ENCODE peak calls at places on chromosome 18, in nine cellular contexts. One of them, this sample, is unnamed.

GRCh38 chr18:23105581-23106219 is 29.6 kb upstream of the CABLES1 start:
- DNase-seq in IMR-90: no peak
- DNase-seq in MM.1S: no peak
- DNase-seq in prostate gland: no peak
- DNase-seq in A549: no peak
- DNase-seq in PC-3: peak; percentile 49
- DNase-seq in SK-N-SH: no peak
- DNase-seq in cardiac muscle cell: no peak
- DNase-seq in CD4-positive, CD25-positive, alpha-beta regulatory T cell: no peak
- DNase-seq in this sample: no peak

GRCh38 chr18:67600181-67600631 is 83.7 kb upstream of the DSEL start:
- DNase-seq in SK-N-SH: peak; percentile 60
- DNase-seq in CD4-positive, CD25-positive, alpha-beta regulatory T cell: no peak
- DNase-seq in PC-3: peak; percentile 70
- DNase-seq in IMR-90: peak; percentile 91
- DNase-seq in MM.1S: no peak
- DNase-seq in cardiac muscle cell: peak; percentile 56
- DNase-seq in prostate gland: no peak
- DNase-seq in A549: no peak
- DNase-seq in this sample: peak; percentile 66

GRCh38 chr18:74497308-74497640 is 1.1 kb downstream of the CNDP2 start:
- DNase-seq in prostate gland: no peak
- DNase-seq in IMR-90: no peak
- DNase-seq in A549: no peak
- DNase-seq in MM.1S: no peak
- DNase-seq in SK-N-SH: no peak
- DNase-seq in PC-3: no peak
- DNase-seq in cardiac muscle cell: no peak
- DNase-seq in CD4-positive, CD25-positive, alpha-beta regulatory T cell: no peak
- DNase-seq in this sample: no peak

GRCh38 chr18:70234667-70235459 is 29.4 kb upstream of the RTTN start:
- DNase-seq in SK-N-SH: no peak
- DNase-seq in A549: peak; percentile 14
- DNase-seq in IMR-90: peak; percentile 62
- DNase-seq in PC-3: no peak
- DNase-seq in MM.1S: no peak
- DNase-seq in prostate gland: no peak
- DNase-seq in CD4-positive, CD25-positive, alpha-beta regulatory T cell: no peak
- DNase-seq in cardiac muscle cell: peak; percentile 85
- DNase-seq in this sample: no peak

GRCh38 chr18:28582724-28583123 is 405.8 kb upstream of the CDH2 start:
- DNase-seq in CD4-positive, CD25-positive, alpha-beta regulatory T cell: no peak
- DNase-seq in SK-N-SH: no peak
- DNase-seq in A549: no peak
- DNase-seq in MM.1S: no peak
- DNase-seq in IMR-90: no peak
- DNase-seq in cardiac muscle cell: no peak
- DNase-seq in PC-3: no peak
- DNase-seq in prostate gland: no peak
- DNase-seq in this sample: peak; percentile 4

GRCh38 chr18:55220523-55220922 is 261.3 kb upstream of the CCDC68 start:
- DNase-seq in A549: no peak
- DNase-seq in PC-3: no peak
- DNase-seq in prostate gland: no peak
- DNase-seq in MM.1S: peak; percentile 81
- DNase-seq in cardiac muscle cell: no peak
- DNase-seq in SK-N-SH: no peak
- DNase-seq in CD4-positive, CD25-positive, alpha-beta regulatory T cell: no peak
- DNase-seq in IMR-90: no peak
- DNase-seq in this sample: no peak

GRCh38 chr18:49362431-49362830 is 98.0 kb downstream of the DYM start:
- DNase-seq in A549: no peak
- DNase-seq in IMR-90: peak; percentile 7
- DNase-seq in PC-3: no peak
- DNase-seq in cardiac muscle cell: peak; percentile 30
- DNase-seq in SK-N-SH: no peak
- DNase-seq in CD4-positive, CD25-positive, alpha-beta regulatory T cell: no peak
- DNase-seq in MM.1S: no peak
- DNase-seq in prostate gland: no peak
- DNase-seq in this sample: no peak

GRCh38 chr18:11957636-11958035 is 23.7 kb upstream of the IMPA2 start:
- DNase-seq in PC-3: no peak
- DNase-seq in IMR-90: no peak
- DNase-seq in SK-N-SH: no peak
- DNase-seq in cardiac muscle cell: no peak
- DNase-seq in prostate gland: no peak
- DNase-seq in CD4-positive, CD25-positive, alpha-beta regulatory T cell: no peak
- DNase-seq in MM.1S: no peak
- DNase-seq in A549: no peak
- DNase-seq in this sample: no peak

GRCh38 chr18:61605376-61606067 is 272.3 kb downstream of the CDH20 start:
- DNase-seq in IMR-90: no peak
- DNase-seq in A549: no peak
- DNase-seq in cardiac muscle cell: no peak
- DNase-seq in prostate gland: no peak
- DNase-seq in CD4-positive, CD25-positive, alpha-beta regulatory T cell: no peak
- DNase-seq in PC-3: no peak
- DNase-seq in MM.1S: no peak
- DNase-seq in SK-N-SH: no peak
- DNase-seq in this sample: no peak

GRCh38 chr18:26562568-26562967 is 14.2 kb upstream of the KCTD1 start:
- DNase-seq in MM.1S: no peak
- DNase-seq in PC-3: no peak
- DNase-seq in CD4-positive, CD25-positive, alpha-beta regulatory T cell: no peak
- DNase-seq in prostate gland: no peak
- DNase-seq in SK-N-SH: no peak
- DNase-seq in IMR-90: no peak
- DNase-seq in A549: no peak
- DNase-seq in cardiac muscle cell: no peak
- DNase-seq in this sample: no peak

GRCh38 chr18:56436651-56437050 is 201.7 kb downstream of the TXNL1 start:
- DNase-seq in PC-3: no peak
- DNase-seq in SK-N-SH: no peak
- DNase-seq in cardiac muscle cell: no peak
- DNase-seq in MM.1S: no peak
- DNase-seq in prostate gland: no peak
- DNase-seq in A549: no peak
- DNase-seq in CD4-positive, CD25-positive, alpha-beta regulatory T cell: no peak
- DNase-seq in IMR-90: no peak
- DNase-seq in this sample: no peak

GRCh38 chr18:35026407-35027061 is 14.7 kb upstream of the MAPRE2 start:
- DNase-seq in PC-3: no peak
- DNase-seq in IMR-90: no peak
- DNase-seq in prostate gland: no peak
- DNase-seq in cardiac muscle cell: no peak
- DNase-seq in SK-N-SH: peak; percentile 38
- DNase-seq in A549: no peak
- DNase-seq in CD4-positive, CD25-positive, alpha-beta regulatory T cell: peak; percentile 60
- DNase-seq in MM.1S: peak; percentile 33
- DNase-seq in this sample: no peak

GRCh38 chr18:48785091-48785614 is 165.6 kb downstream of the SMAD7 start:
- DNase-seq in IMR-90: no peak
- DNase-seq in SK-N-SH: no peak
- DNase-seq in cardiac muscle cell: no peak
- DNase-seq in prostate gland: no peak
- DNase-seq in MM.1S: peak; percentile 95
- DNase-seq in PC-3: no peak
- DNase-seq in A549: no peak
- DNase-seq in CD4-positive, CD25-positive, alpha-beta regulatory T cell: peak; percentile 6
- DNase-seq in this sample: no peak

GRCh38 chr18:48627216-48627615 is 88.4 kb downstream of the CTIF start:
- DNase-seq in PC-3: peak; percentile 24
- DNase-seq in MM.1S: no peak
- DNase-seq in prostate gland: no peak
- DNase-seq in SK-N-SH: no peak
- DNase-seq in CD4-positive, CD25-positive, alpha-beta regulatory T cell: no peak
- DNase-seq in A549: no peak
- DNase-seq in IMR-90: peak; percentile 65
- DNase-seq in cardiac muscle cell: no peak
- DNase-seq in this sample: no peak

GRCh38 chr18:10378688-10379465 is 75.6 kb upstream of the APCDD1 start:
- DNase-seq in IMR-90: peak; percentile 78
- DNase-seq in A549: no peak
- DNase-seq in cardiac muscle cell: no peak
- DNase-seq in PC-3: no peak
- DNase-seq in SK-N-SH: no peak
- DNase-seq in prostate gland: no peak
- DNase-seq in CD4-positive, CD25-positive, alpha-beta regulatory T cell: no peak
- DNase-seq in MM.1S: no peak
- DNase-seq in this sample: no peak

GRCh38 chr18:36130039-36130831 is 536 bp downstream of the ELP2 start:
- DNase-seq in A549: no peak
- DNase-seq in MM.1S: no peak
- DNase-seq in CD4-positive, CD25-positive, alpha-beta regulatory T cell: no peak
- DNase-seq in PC-3: no peak
- DNase-seq in cardiac muscle cell: no peak
- DNase-seq in IMR-90: peak; percentile 10
- DNase-seq in prostate gland: no peak
- DNase-seq in SK-N-SH: peak; percentile 22
- DNase-seq in this sample: no peak

GRCh38 chr18:154151-154550 is 4.2 kb upstream of the USP14 start:
- DNase-seq in A549: no peak
- DNase-seq in PC-3: peak; percentile 16
- DNase-seq in SK-N-SH: no peak
- DNase-seq in IMR-90: peak; percentile 29
- DNase-seq in MM.1S: no peak
- DNase-seq in CD4-positive, CD25-positive, alpha-beta regulatory T cell: no peak
- DNase-seq in prostate gland: no peak
- DNase-seq in cardiac muscle cell: peak; percentile 25
- DNase-seq in this sample: no peak

GRCh38 chr18:60024857-60025256 is 125.1 kb downstream of the PMAIP1 start:
- DNase-seq in CD4-positive, CD25-positive, alpha-beta regulatory T cell: no peak
- DNase-seq in A549: no peak
- DNase-seq in PC-3: no peak
- DNase-seq in prostate gland: no peak
- DNase-seq in IMR-90: no peak
- DNase-seq in cardiac muscle cell: peak; percentile 11
- DNase-seq in MM.1S: no peak
- DNase-seq in SK-N-SH: no peak
- DNase-seq in this sample: no peak

GRCh38 chr18:13716916-13717315 is 9.4 kb downstream of the FAM210A start:
- DNase-seq in A549: no peak
- DNase-seq in PC-3: no peak
- DNase-seq in SK-N-SH: no peak
- DNase-seq in prostate gland: no peak
- DNase-seq in cardiac muscle cell: no peak
- DNase-seq in MM.1S: no peak
- DNase-seq in CD4-positive, CD25-positive, alpha-beta regulatory T cell: no peak
- DNase-seq in IMR-90: peak; percentile 11
- DNase-seq in this sample: no peak
- H3K4me1 ChIP-seq in A549: no peaks in the 10 kb centered on the region
- H3K4me1 ChIP-seq in PC-3: peaks cover 5% of the 10 kb centered on the region
- H3K4me1 ChIP-seq in SK-N-SH: no peaks in the 10 kb centered on the region
- H3K4me1 ChIP-seq in prostate gland: no peaks in the 10 kb centered on the region
- H3K4me1 ChIP-seq in cardiac muscle cell: peaks cover 13% of the 10 kb centered on the region
- H3K4me1 ChIP-seq in MM.1S: no peaks in the 10 kb centered on the region
- H3K4me1 ChIP-seq in CD4-positive, CD25-positive, alpha-beta regulatory T cell: no peaks in the 10 kb centered on the region
- H3K4me1 ChIP-seq in IMR-90: no peaks in the 10 kb centered on the region
- H3K4me1 ChIP-seq in this sample: no peaks in the 10 kb centered on the region

GRCh38 chr18:24983566-24983965 is 368.4 kb downstream of the ZNF521 start:
- DNase-seq in MM.1S: no peak
- DNase-seq in prostate gland: no peak
- DNase-seq in CD4-positive, CD25-positive, alpha-beta regulatory T cell: no peak
- DNase-seq in A549: no peak
- DNase-seq in cardiac muscle cell: no peak
- DNase-seq in PC-3: no peak
- DNase-seq in IMR-90: no peak
- DNase-seq in SK-N-SH: no peak
- DNase-seq in this sample: no peak
- H3K27ac ChIP-seq in MM.1S: no peak overlapping the region
- H3K27ac ChIP-seq in prostate gland: no peak overlapping the region
- H3K27ac ChIP-seq in CD4-positive, CD25-positive, alpha-beta regulatory T cell: no peak overlapping the region
- H3K27ac ChIP-seq in A549: no peak overlapping the region
- H3K27ac ChIP-seq in cardiac muscle cell: no peak overlapping the region
- H3K27ac ChIP-seq in PC-3: no peak overlapping the region
- H3K27ac ChIP-seq in IMR-90: no peak overlapping the region
- H3K27ac ChIP-seq in SK-N-SH: no peak overlapping the region
- H3K27ac ChIP-seq in this sample: no peak overlapping the region

GRCh38 chr18:43692291-43692690 is 415.0 kb upstream of the SYT4 start:
- DNase-seq in PC-3: no peak
- DNase-seq in MM.1S: no peak
- DNase-seq in A549: no peak
- DNase-seq in IMR-90: peak; percentile 55
- DNase-seq in CD4-positive, CD25-positive, alpha-beta regulatory T cell: no peak
- DNase-seq in cardiac muscle cell: no peak
- DNase-seq in SK-N-SH: no peak
- DNase-seq in prostate gland: no peak
- DNase-seq in this sample: peak; percentile 9
- H3K9me3 ChIP-seq in PC-3: no peaks in the 10 kb centered on the region
- H3K9me3 ChIP-seq in MM.1S: no peaks in the 10 kb centered on the region
- H3K9me3 ChIP-seq in A549: no peaks in the 10 kb centered on the region
- H3K9me3 ChIP-seq in IMR-90: no peaks in the 10 kb centered on the region
- H3K9me3 ChIP-seq in CD4-positive, CD25-positive, alpha-beta regulatory T cell: peaks cover 2% of the 10 kb centered on the region
- H3K9me3 ChIP-seq in cardiac muscle cell: no peaks in the 10 kb centered on the region
- H3K9me3 ChIP-seq in SK-N-SH: no peaks in the 10 kb centered on the region
- H3K9me3 ChIP-seq in prostate gland: no peaks in the 10 kb centered on the region
- H3K9me3 ChIP-seq in this sample: no peaks in the 10 kb centered on the region

GRCh38 chr18:13229021-13229671 is 10.6 kb downstream of the LDLRAD4 start:
- DNase-seq in A549: no peak
- DNase-seq in SK-N-SH: no peak
- DNase-seq in IMR-90: no peak
- DNase-seq in prostate gland: no peak
- DNase-seq in cardiac muscle cell: no peak
- DNase-seq in MM.1S: no peak
- DNase-seq in CD4-positive, CD25-positive, alpha-beta regulatory T cell: no peak
- DNase-seq in PC-3: no peak
- DNase-seq in this sample: no peak

GRCh38 chr18:13232060-13232917 is 13.7 kb downstream of the LDLRAD4 start:
- DNase-seq in IMR-90: no peak
- DNase-seq in PC-3: no peak
- DNase-seq in cardiac muscle cell: peak; percentile 10
- DNase-seq in CD4-positive, CD25-positive, alpha-beta regulatory T cell: no peak
- DNase-seq in A549: no peak
- DNase-seq in MM.1S: no peak
- DNase-seq in SK-N-SH: no peak
- DNase-seq in prostate gland: no peak
- DNase-seq in this sample: no peak

GRCh38 chr18:13233746-13234527 is 15.4 kb downstream of the LDLRAD4 start:
- DNase-seq in IMR-90: no peak
- DNase-seq in MM.1S: no peak
- DNase-seq in SK-N-SH: no peak
- DNase-seq in PC-3: no peak
- DNase-seq in CD4-positive, CD25-positive, alpha-beta regulatory T cell: no peak
- DNase-seq in prostate gland: no peak
- DNase-seq in cardiac muscle cell: no peak
- DNase-seq in A549: no peak
- DNase-seq in this sample: no peak

GRCh38 chr18:13232971-13233565 is 14.5 kb downstream of the LDLRAD4 start:
- DNase-seq in SK-N-SH: no peak
- DNase-seq in cardiac muscle cell: no peak
- DNase-seq in IMR-90: no peak
- DNase-seq in A549: no peak
- DNase-seq in prostate gland: no peak
- DNase-seq in CD4-positive, CD25-positive, alpha-beta regulatory T cell: no peak
- DNase-seq in PC-3: no peak
- DNase-seq in MM.1S: no peak
- DNase-seq in this sample: no peak

DNA sequence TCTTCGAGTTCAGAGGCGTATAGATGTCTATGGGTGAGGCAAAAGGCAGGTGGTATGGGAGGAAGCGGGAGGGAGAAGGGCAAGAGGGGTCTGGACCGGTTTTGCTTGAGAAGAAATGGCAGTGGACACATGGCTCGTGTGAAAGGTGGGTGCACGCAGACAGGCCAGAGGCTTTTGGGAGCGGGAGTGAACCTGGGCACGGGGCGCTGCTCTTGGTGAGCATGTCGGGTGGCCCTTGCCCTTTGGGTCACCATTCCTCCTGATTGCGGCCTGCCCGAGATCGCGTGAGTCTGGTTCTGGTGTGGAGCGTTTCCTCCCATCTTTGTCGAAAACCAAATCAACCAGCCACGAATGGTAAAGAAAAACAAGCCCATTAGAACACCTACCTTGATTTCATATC is 12.6 kb downstream of the LDLRAD4 start:
- DNase-seq in SK-N-SH: no peak
- DNase-seq in cardiac muscle cell: no peak
- DNase-seq in PC-3: no peak
- DNase-seq in IMR-90: no peak
- DNase-seq in prostate gland: no peak
- DNase-seq in A549: no peak
- DNase-seq in MM.1S: no peak
- DNase-seq in CD4-positive, CD25-positive, alpha-beta regulatory T cell: no peak
- DNase-seq in this sample: no peak
- H3K4me1 ChIP-seq in SK-N-SH: no peaks in the 10 kb centered on the region
- H3K4me1 ChIP-seq in cardiac muscle cell: no peaks in the 10 kb centered on the region
- H3K4me1 ChIP-seq in PC-3: no peaks in the 10 kb centered on the region
- H3K4me1 ChIP-seq in IMR-90: no peaks in the 10 kb centered on the region
- H3K4me1 ChIP-seq in prostate gland: no peaks in the 10 kb centered on the region
- H3K4me1 ChIP-seq in A549: peaks cover 3% of the 10 kb centered on the region
- H3K4me1 ChIP-seq in MM.1S: no peaks in the 10 kb centered on the region
- H3K4me1 ChIP-seq in CD4-positive, CD25-positive, alpha-beta regulatory T cell: no peaks in the 10 kb centered on the region
- H3K4me1 ChIP-seq in this sample: no peaks in the 10 kb centered on the region

This sample was measured in A673.